ENCODE peak calls at places on chromosomes 12 and 14, in six cellular contexts. U is kidney; L is mucosa of descending colon; D is AG10803; K is CD4-positive, CD25-positive, alpha-beta regulatory T cell; Q is uterus. M is an unnamed sample.

GRCh38 chr14:72261068-72261467 is 328.8 kb downstream of the RGS6 start:
- DNase-seq in U (no peak), L (no peak), D (no peak), K (no peak), Q (no peak), M (no peak)

GRCh38 chr12:38053113-38053512 is 263.5 kb upstream of the ALG10B start:
- DNase-seq in U (no peak), L (no peak), D (no peak), K (no peak), Q (no peak), M (no peak)

GRCh38 chr12:129503802-129504201 is 400.0 kb downstream of the TMEM132D start:
- DNase-seq in U (no peak), L (no peak), D (no peak), K (no peak), Q (no peak), M (no peak)

GRCh38 chr12:49549735-49550710 is 11.2 kb downstream of the KCNH3 start:
- DNase-seq in U (no peak), L (no peak), D (no peak), K (no peak), Q (no peak), M (no peak)

GRCh38 chr14:55450539-55450938 is 10.1 kb upstream of the TBPL2 start:
- DNase-seq in U (no peak), L (no peak), D (no peak), K (no peak), Q (no peak), M (no peak)

GRCh38 chr14:78967111-78967809 is 797.1 kb downstream of the NRXN3 start:
- DNase-seq in U (no peak), L (no peak), D (peak; percentile 49), K (no peak), Q (no peak), M (no peak)

GRCh38 chr14:90523544-90523943 is 126.7 kb downstream of the CALM1 start:
- DNase-seq in U (peak; percentile 39), L (no peak), D (peak; percentile 54), K (no peak), Q (no peak), M (no peak)

GRCh38 chr12:12158858-12159257 is 88.1 kb downstream of the BCL2L14 start:
- DNase-seq in U (no peak), L (no peak), D (no peak), K (no peak), Q (no peak), M (no peak)

GRCh38 chr14:68526420-68527105 is 266.3 kb downstream of the ZFP36L1 start:
- DNase-seq in U (peak; percentile 76), L (no peak), D (no peak), K (no peak), Q (no peak), M (no peak)

GRCh38 chr12:113056631-113057488 is at the start of gene DTX1:
- DNase-seq in U (peak; percentile 86), L (peak; percentile 9), D (no peak), K (peak; percentile 15), Q (no peak), M (peak; percentile 37)

GRCh38 chr12:76871082-76871481 is 7.7 kb downstream of the CSRP2 start:
- DNase-seq in U (no peak), L (no peak), D (no peak), K (no peak), Q (no peak), M (no peak)

GRCh38 chr12:51846911-51847829 is 1.3 kb downstream of the FIGNL2 start:
- DNase-seq in U (peak; percentile 91), L (peak; percentile 35), D (no peak), K (no peak), Q (peak; percentile 66), M (peak; percentile 52)

GRCh38 chr12:12474931-12475485 is 87.7 kb downstream of the DUSP16 start:
- DNase-seq in U (no peak), L (peak; percentile 25), D (no peak), K (peak; percentile 51), Q (no peak), M (peak; percentile 61)

GRCh38 chr14:46053221-46053620 is 598.4 kb downstream of the RPL10L start:
- DNase-seq in U (no peak), L (no peak), D (no peak), K (no peak), Q (no peak), M (no peak)

GRCh38 chr12:99087278-99087677 is 442.2 kb downstream of the APAF1 start:
- DNase-seq in U (no peak), L (no peak), D (no peak), K (no peak), Q (no peak), M (no peak)

GRCh38 chr12:38445040-38445439 is 128.5 kb downstream of the ALG10B start:
- DNase-seq in U (no peak), L (no peak), D (no peak), K (no peak), Q (no peak), M (no peak)

GRCh38 chr14:90088160-90088559 is 26.4 kb downstream of the KCNK13 start:
- DNase-seq in U (no peak), L (no peak), D (no peak), K (no peak), Q (no peak), M (no peak)

GRCh38 chr12:54701940-54702592 is 53.9 kb upstream of the DCD start:
- DNase-seq in U (no peak), L (peak; percentile 33), D (peak; percentile 52), K (peak; percentile 9), Q (no peak), M (no peak)

GRCh38 chr14:30883508-30884294 is 9.3 kb downstream of the COCH start:
- DNase-seq in U (no peak), L (no peak), D (no peak), K (no peak), Q (no peak), M (no peak)

GRCh38 chr14:99724196-99724891 is 40.2 kb downstream of the CYP46A1 start:
- DNase-seq in U (peak; percentile 18), L (no peak), D (no peak), K (no peak), Q (peak; percentile 40), M (peak; percentile 31)

DNA sequence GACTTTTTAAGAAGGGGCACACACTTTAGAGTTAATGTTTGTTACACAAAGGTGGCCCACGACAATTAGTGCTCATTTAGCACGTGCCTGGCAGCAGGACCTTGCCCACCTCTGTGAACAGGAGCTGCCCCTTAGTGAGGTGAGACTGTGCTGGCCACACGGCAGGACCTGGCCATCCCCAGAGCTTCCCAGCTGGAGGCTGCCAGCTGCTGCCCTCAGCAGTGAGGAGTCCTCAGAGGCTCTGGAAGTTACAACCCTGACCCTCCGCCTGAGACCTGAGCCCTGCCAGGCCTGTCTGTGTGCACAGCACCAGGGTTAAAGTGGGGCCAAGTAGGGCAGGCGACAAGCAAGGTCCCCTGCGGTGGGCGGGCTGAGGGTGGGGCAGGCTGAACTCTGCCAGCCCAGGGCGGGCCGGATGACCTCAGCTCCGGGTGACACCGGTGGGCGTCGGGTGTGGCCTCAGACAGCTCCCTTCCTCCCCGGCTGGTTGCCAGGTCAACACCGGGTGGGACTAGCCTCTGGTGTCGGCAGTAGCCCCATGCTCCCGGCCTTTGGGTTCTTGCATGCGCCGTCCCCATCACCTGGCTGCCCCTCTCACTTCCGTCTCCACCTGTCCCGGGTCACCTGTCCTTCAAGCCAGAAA is 9.2 kb upstream of the LBHD2 start:
- DNase-seq in U (peak; percentile 96), L (peak; percentile 69), D (no peak), K (peak; percentile 18), Q (peak; percentile 69), M (peak; percentile 20)
- H3K4me3 ChIP-seq in U (no peak overlapping the region), L (no peak overlapping the region), D (peak overlapping the region; percentile 54), K (no peak overlapping the region), Q (no peak overlapping the region), M (peak overlapping the region; percentile 35)

GRCh38 chr12:31322651-31323248 is 3.2 kb downstream of the SINHCAF start:
- DNase-seq in U (no peak), L (peak; percentile 16), D (peak; percentile 44), K (no peak), Q (peak; percentile 33), M (no peak)
- H3K4me3 ChIP-seq in U (peak overlapping the region; percentile 72), L (no peak overlapping the region), D (no peak overlapping the region), K (peak overlapping the region; percentile 78), Q (peak overlapping the region; percentile 91), M (no peak overlapping the region)

GRCh38 chr12:132603240-132604107 is 6.9 kb downstream of the LRCOL1 start:
- DNase-seq in U (peak; percentile 87), L (no peak), D (no peak), K (no peak), Q (no peak), M (no peak)

GRCh38 chr12:132597333-132598283 is 12.8 kb downstream of the LRCOL1 start:
- DNase-seq in U (peak; percentile 75), L (peak; percentile 30), D (peak; percentile 70), K (no peak), Q (no peak), M (no peak)

GRCh38 chr12:132602578-132603239 is 7.7 kb downstream of the LRCOL1 start:
- DNase-seq in U (peak; percentile 92), L (peak; percentile 84), D (no peak), K (no peak), Q (peak; percentile 54), M (no peak)

GRCh38 chr12:132601171-132601883 is 9.1 kb downstream of the LRCOL1 start:
- DNase-seq in U (peak; percentile 75), L (no peak), D (no peak), K (no peak), Q (no peak), M (no peak)

DNA sequence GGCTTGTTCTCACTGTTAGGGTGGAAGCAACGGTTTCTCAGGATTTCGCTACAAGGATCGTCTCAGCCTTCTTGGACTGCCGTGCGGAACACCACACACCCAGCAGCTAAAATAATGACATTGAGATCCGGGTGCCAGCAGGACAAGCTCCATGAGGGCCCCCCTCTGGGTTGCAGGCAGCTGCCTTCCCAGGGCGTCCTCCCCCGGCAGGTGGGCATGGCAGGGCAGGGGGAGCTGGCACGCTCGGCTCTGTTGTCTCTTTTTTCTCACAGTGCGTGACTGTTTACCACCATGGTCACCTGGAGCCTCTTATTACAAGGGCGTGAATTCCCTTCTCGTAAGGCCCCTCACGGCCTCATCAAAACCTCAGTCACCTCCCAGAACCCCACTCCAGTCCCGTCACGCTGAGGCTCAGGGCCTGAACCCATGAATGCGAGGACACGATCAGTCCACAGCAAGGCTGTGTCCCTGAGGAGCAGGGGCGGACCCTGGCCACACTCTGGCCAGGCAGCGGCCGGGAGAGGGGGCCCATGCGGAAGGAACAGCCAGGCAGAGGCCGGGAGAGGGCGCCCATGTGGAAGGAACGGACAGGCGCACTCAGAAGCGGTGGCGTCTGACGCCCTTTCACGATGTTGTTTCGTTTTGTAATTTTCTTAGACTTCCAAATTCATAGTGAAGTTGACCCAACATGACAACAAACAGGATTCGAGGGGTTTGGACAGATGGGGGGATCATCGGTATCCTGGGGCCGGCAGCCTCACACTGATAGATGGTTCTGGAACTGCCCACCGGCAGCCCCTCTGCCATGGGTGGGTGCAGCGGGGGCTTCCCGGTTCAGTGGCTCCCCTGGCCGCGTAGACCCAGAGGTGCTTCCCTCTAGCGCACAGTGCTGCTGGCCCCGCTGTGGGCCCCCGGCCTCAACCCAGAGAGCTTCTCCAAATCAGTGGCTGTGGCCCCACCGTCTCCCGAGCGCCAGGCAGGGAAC is 10.0 kb downstream of the LRCOL1 start:
- DNase-seq in U (peak; percentile 92), L (peak; percentile 75), D (peak; percentile 64), K (no peak), Q (peak; percentile 57), M (peak; percentile 61)
- H3K4me3 ChIP-seq in U (peak overlapping the region; percentile 31), L (no peak overlapping the region), D (peak overlapping the region; percentile 67), K (no peak overlapping the region), Q (peak overlapping the region; percentile 38), M (peak overlapping the region; percentile 61)

DNA sequence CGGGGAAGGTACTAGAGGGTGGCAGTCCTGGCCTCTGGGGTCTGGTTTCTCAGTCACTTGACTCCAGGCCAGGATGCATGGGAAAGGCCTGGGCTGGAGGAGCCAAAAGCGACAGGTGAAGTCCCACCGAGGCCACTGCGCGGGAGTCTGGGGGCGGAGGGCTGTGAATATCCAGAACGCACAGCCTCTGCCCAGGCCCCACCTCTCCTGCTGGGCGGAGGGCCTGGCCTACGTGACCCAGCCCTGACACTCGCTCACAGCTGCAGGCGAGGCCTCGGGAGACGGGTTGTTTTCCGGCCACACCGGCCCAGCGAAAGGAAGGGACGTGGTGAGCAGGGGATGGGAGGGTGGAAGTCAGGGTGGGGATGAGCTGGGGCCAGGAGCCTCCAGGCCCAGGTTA is 91.2 kb downstream of the RFLNA start:
- DNase-seq in U (no peak), L (no peak), D (peak; percentile 41), K (no peak), Q (peak; percentile 46), M (no peak)
- H3K4me3 ChIP-seq in U (no peak overlapping the region), L (no peak overlapping the region), D (peak overlapping the region; percentile 87), K (no peak overlapping the region), Q (no peak overlapping the region), M (no peak overlapping the region)

M was measured in CD8-positive, alpha-beta T cell.